ENCODE peak calls at places on chromosomes 3 and 15, in ten cellular contexts. F, O, U, N, Z, I, M, J, L and G are unnamed samples.

GRCh38 chr3:158369279-158369678 is 201.7 kb upstream of the MLF1 start:
- DNase-seq in Z (no peak), N (no peak), U (no peak), L (no peak), M (no peak), J (no peak), F (no peak), I (no peak), O (no peak), G (no peak)

GRCh38 chr3:169772951-169773816 is at the start of gene MYNN:
- DNase-seq in O (peak; percentile 79), U (peak; percentile 88), F (peak; percentile 83), M (peak; percentile 90), N (peak; percentile 74), L (peak; percentile 88), Z (peak; percentile 91), J (peak; percentile 97), I (peak; percentile 90), G (peak; percentile 95)

GRCh38 chr15:79872358-79873017 is 24.3 kb downstream of the MTHFS start:
- DNase-seq in M (peak; percentile 69), U (no peak), O (no peak), Z (no peak), I (no peak), L (no peak), J (peak; percentile 64), F (no peak), N (no peak), G (peak; percentile 54)

GRCh38 chr3:123036352-123037014 is 8.9 kb upstream of the SEMA5B start:
- DNase-seq in F (no peak), O (no peak), I (no peak), J (no peak), M (peak; percentile 66), L (peak; percentile 79), U (no peak), Z (no peak), N (peak; percentile 25), G (no peak)

GRCh38 chr3:126284258-126284904 is 72.8 kb downstream of the KLF15 start:
- DNase-seq in J (no peak), L (peak; percentile 41), O (no peak), N (no peak), U (no peak), F (no peak), I (no peak), Z (no peak), M (peak; percentile 63), G (no peak)

GRCh38 chr3:12350151-12350813 is 61.4 kb downstream of the PPARG start:
- DNase-seq in L (no peak), O (no peak), Z (no peak), U (no peak), J (peak; percentile 18), N (no peak), F (no peak), M (no peak), I (no peak), G (no peak)

GRCh38 chr15:95590533-95591044 is 739.9 kb upstream of the NR2F2 start:
- DNase-seq in L (no peak), M (peak; percentile 13), U (no peak), I (no peak), J (no peak), F (no peak), N (no peak), Z (no peak), O (no peak), G (no peak)

GRCh38 chr3:46417841-46418611 is 11.0 kb downstream of the CCRL2 start:
- DNase-seq in I (no peak), U (no peak), M (no peak), J (no peak), O (no peak), N (no peak), Z (no peak), F (no peak), L (no peak), G (no peak)

GRCh38 chr15:71273731-71274447 is 158.6 kb downstream of the THSD4 start:
- DNase-seq in J (no peak), Z (no peak), F (no peak), O (no peak), I (no peak), M (no peak), U (no peak), L (no peak), N (no peak), G (no peak)

GRCh38 chr3:36196058-36196457 is 184.2 kb upstream of the STAC start:
- DNase-seq in U (no peak), J (no peak), O (no peak), I (no peak), N (no peak), L (no peak), Z (no peak), F (no peak), M (no peak), G (no peak)

GRCh38 chr3:52730681-52731080 is 24.8 kb downstream of the SPCS1 start:
- DNase-seq in J (no peak), N (no peak), Z (no peak), M (no peak), L (no peak), I (no peak), F (no peak), O (no peak), U (no peak), G (no peak)

GRCh38 chr15:38441130-38441519 is 12.8 kb upstream of the FAM98B start:
- DNase-seq in Z (no peak), F (no peak), U (no peak), L (no peak), J (no peak), N (no peak), I (no peak), O (no peak), M (no peak), G (no peak)

GRCh38 chr3:14323401-14324223 is 78.8 kb upstream of the SLC6A6 start:
- DNase-seq in O (no peak), M (no peak), N (no peak), F (no peak), U (no peak), Z (no peak), J (no peak), I (no peak), L (no peak), G (no peak)